ENCODE peak calls at places on chromosomes 13 and 19, in five cellular contexts. One of them, this sample, is unnamed.

GRCh38 chr13:51816604-51817254 is 12.8 kb upstream of the DHRS12 start:
- DNase-seq in H1: no peak
- DNase-seq in HCT116: peak; percentile 23
- DNase-seq in HepG2: no peak
- DNase-seq in K562: peak; percentile 28
- DNase-seq in this sample: no peak

GRCh38 chr13:114200673-114201005 is 21.6 kb downstream of the CFAP97D2 start:
- DNase-seq in K562: no peak
- DNase-seq in HepG2: no peak
- DNase-seq in H1: no peak
- DNase-seq in HCT116: no peak
- DNase-seq in this sample: no peak

GRCh38 chr13:75417647-75418046 is 64.3 kb downstream of the TBC1D4 start:
- DNase-seq in K562: no peak
- DNase-seq in HCT116: no peak
- DNase-seq in H1: no peak
- DNase-seq in HepG2: no peak
- DNase-seq in this sample: no peak

GRCh38 chr13:38766799-38767198 is 79.9 kb downstream of the FREM2 start:
- DNase-seq in H1: no peak
- DNase-seq in HepG2: no peak
- DNase-seq in K562: no peak
- DNase-seq in HCT116: no peak
- DNase-seq in this sample: no peak

GRCh38 chr13:81171065-81171647 is 830.2 kb upstream of the SPRY2 start:
- DNase-seq in K562: peak; percentile 9
- DNase-seq in H1: no peak
- DNase-seq in HCT116: peak; percentile 3
- DNase-seq in HepG2: peak; percentile 5
- DNase-seq in this sample: no peak

GRCh38 chr13:21752501-21752900 is 81.6 kb downstream of the FGF9 start:
- DNase-seq in K562: no peak
- DNase-seq in H1: no peak
- DNase-seq in HepG2: no peak
- DNase-seq in HCT116: no peak
- DNase-seq in this sample: no peak

GRCh38 chr13:24050292-24050711 is 110.2 kb upstream of the SPATA13 start:
- DNase-seq in HepG2: no peak
- DNase-seq in K562: no peak
- DNase-seq in HCT116: no peak
- DNase-seq in H1: no peak
- DNase-seq in this sample: no peak

GRCh38 chr19:39996218-39996810 is 546 bp upstream of the ZNF546 start:
- DNase-seq in HepG2: peak; percentile 27
- DNase-seq in H1: no peak
- DNase-seq in K562: peak; percentile 50
- DNase-seq in HCT116: peak; percentile 29
- DNase-seq in this sample: peak; percentile 17

GRCh38 chr19:36986601-36987000 is 70.5 kb downstream of the ZNF568 start:
- DNase-seq in HCT116: no peak
- DNase-seq in H1: no peak
- DNase-seq in K562: no peak
- DNase-seq in HepG2: no peak
- DNase-seq in this sample: no peak

GRCh38 chr13:24006520-24007248 is 109.4 kb upstream of the C1QTNF9B start:
- DNase-seq in HCT116: no peak
- DNase-seq in H1: no peak
- DNase-seq in K562: no peak
- DNase-seq in HepG2: no peak
- DNase-seq in this sample: no peak

GRCh38 chr13:97879646-97880297 is 73.7 kb upstream of the IPO5 start:
- DNase-seq in H1: no peak
- DNase-seq in HepG2: no peak
- DNase-seq in K562: no peak
- DNase-seq in HCT116: peak; percentile 12
- DNase-seq in this sample: no peak

GRCh38 chr19:35026418-35026817 is 3.9 kb upstream of the SCN1B start:
- DNase-seq in H1: no peak
- DNase-seq in HCT116: no peak
- DNase-seq in K562: no peak
- DNase-seq in HepG2: no peak
- DNase-seq in this sample: no peak

GRCh38 chr13:20118268-20119140 is 42.3 kb downstream of the GJA3 start:
- DNase-seq in HCT116: no peak
- DNase-seq in HepG2: no peak
- DNase-seq in K562: peak; percentile 41
- DNase-seq in H1: no peak
- DNase-seq in this sample: no peak
- H3K4me2 ChIP-seq in HCT116: peak overlapping the region; percentile 96
- H3K4me2 ChIP-seq in HepG2: no peak overlapping the region
- H3K4me2 ChIP-seq in K562: peak overlapping the region; percentile 76
- H3K4me2 ChIP-seq in H1: peak overlapping the region; percentile 84
- H3K4me2 ChIP-seq in this sample: peak overlapping the region; percentile 86

GRCh38 chr19:6532244-6532999 is 1.6 kb downstream of the TNFSF9 start:
- DNase-seq in HepG2: no peak
- DNase-seq in HCT116: no peak
- DNase-seq in H1: no peak
- DNase-seq in K562: peak; percentile 72
- DNase-seq in this sample: no peak

GRCh38 chr19:6533000-6533328 is 2.1 kb downstream of the TNFSF9 start:
- DNase-seq in H1: no peak
- DNase-seq in K562: no peak
- DNase-seq in HepG2: no peak
- DNase-seq in HCT116: no peak
- DNase-seq in this sample: no peak

GRCh38 chr19:6530385-6531162 is at the start of gene TNFSF9:
- DNase-seq in H1: peak; percentile 96
- DNase-seq in K562: peak; percentile 95
- DNase-seq in HCT116: peak; percentile 70
- DNase-seq in HepG2: peak; percentile 73
- DNase-seq in this sample: no peak

GRCh38 chr19:6531163-6531955 is 533 bp downstream of the TNFSF9 start:
- DNase-seq in HCT116: no peak
- DNase-seq in H1: no peak
- DNase-seq in K562: no peak
- DNase-seq in HepG2: no peak
- DNase-seq in this sample: no peak

GRCh38 chr19:6531956-6532243 is 1.1 kb downstream of the TNFSF9 start:
- DNase-seq in HepG2: no peak
- DNase-seq in K562: no peak
- DNase-seq in H1: no peak
- DNase-seq in HCT116: no peak
- DNase-seq in this sample: no peak
- TF ChIP-seq SP1 in HepG2: no peak
- TF ChIP-seq SP1 in K562: peak; percentile 45
- TF ChIP-seq SP1 in H1: no peak
- TF ChIP-seq SP1 in HCT116: no peak
- TF ChIP-seq SP1 in this sample: no peak

DNA sequence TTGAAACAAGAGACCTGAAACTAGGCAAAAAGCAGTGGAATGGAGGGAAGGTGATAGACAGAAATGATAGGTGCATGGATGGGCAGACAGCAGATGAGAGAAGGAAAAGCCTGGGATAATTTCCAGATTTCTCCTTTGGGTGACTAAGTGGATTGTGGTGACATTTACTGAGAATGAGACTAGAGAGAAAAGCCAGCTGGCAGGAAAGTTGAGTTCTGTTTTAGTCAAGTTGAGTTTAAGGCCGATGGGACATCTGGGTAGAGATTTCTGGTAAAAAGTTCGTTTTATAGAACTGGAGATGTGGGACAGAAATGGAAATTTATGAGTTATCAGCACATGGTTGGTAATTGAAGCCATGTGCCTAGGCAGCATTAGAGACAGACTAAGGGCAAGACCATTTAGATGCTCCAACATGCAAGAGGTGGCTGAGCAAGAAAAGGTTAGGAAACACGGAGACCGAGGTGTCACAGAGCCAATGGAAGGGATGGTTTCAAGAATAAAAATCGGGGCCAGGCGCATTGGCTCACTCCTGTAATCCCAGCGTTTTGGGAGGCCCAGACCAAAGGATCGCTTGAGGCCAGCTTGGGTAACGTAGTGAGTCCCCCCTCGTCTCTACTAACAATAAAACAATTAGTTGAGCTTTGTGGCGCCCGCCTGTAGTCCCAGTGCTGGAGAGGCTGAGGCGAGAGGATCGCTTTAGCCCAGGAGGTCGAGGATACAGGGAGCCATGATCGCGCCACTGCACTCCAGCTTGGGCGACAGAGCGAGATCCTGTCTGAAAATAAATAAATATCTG is 9.6 kb upstream of the DGKH start:
- DNase-seq in HCT116: no peak
- DNase-seq in HepG2: no peak
- DNase-seq in H1: no peak
- DNase-seq in K562: no peak
- DNase-seq in this sample: no peak
- H3K4me2 ChIP-seq in HCT116: peak overlapping the region; percentile 82
- H3K4me2 ChIP-seq in HepG2: no peak overlapping the region
- H3K4me2 ChIP-seq in H1: peak overlapping the region; percentile 80
- H3K4me2 ChIP-seq in K562: no peak overlapping the region
- H3K4me2 ChIP-seq in this sample: peak overlapping the region; percentile 71

GRCh38 chr19:18110833-18111232 is 13.3 kb downstream of the MAST3 start:
- DNase-seq in HepG2: no peak
- DNase-seq in K562: no peak
- DNase-seq in H1: no peak
- DNase-seq in HCT116: no peak
- DNase-seq in this sample: no peak

GRCh38 chr19:18108897-18109296 is 11.3 kb downstream of the MAST3 start:
- DNase-seq in HCT116: no peak
- DNase-seq in HepG2: no peak
- DNase-seq in H1: no peak
- DNase-seq in K562: no peak
- DNase-seq in this sample: no peak

GRCh38 chr19:18107235-18108083 is 9.9 kb downstream of the MAST3 start:
- DNase-seq in HepG2: no peak
- DNase-seq in HCT116: no peak
- DNase-seq in H1: no peak
- DNase-seq in K562: no peak
- DNase-seq in this sample: no peak

GRCh38 chr19:18109363-18109730 is 11.8 kb downstream of the MAST3 start:
- DNase-seq in K562: no peak
- DNase-seq in H1: no peak
- DNase-seq in HCT116: no peak
- DNase-seq in HepG2: peak; percentile 53
- DNase-seq in this sample: no peak

DNA sequence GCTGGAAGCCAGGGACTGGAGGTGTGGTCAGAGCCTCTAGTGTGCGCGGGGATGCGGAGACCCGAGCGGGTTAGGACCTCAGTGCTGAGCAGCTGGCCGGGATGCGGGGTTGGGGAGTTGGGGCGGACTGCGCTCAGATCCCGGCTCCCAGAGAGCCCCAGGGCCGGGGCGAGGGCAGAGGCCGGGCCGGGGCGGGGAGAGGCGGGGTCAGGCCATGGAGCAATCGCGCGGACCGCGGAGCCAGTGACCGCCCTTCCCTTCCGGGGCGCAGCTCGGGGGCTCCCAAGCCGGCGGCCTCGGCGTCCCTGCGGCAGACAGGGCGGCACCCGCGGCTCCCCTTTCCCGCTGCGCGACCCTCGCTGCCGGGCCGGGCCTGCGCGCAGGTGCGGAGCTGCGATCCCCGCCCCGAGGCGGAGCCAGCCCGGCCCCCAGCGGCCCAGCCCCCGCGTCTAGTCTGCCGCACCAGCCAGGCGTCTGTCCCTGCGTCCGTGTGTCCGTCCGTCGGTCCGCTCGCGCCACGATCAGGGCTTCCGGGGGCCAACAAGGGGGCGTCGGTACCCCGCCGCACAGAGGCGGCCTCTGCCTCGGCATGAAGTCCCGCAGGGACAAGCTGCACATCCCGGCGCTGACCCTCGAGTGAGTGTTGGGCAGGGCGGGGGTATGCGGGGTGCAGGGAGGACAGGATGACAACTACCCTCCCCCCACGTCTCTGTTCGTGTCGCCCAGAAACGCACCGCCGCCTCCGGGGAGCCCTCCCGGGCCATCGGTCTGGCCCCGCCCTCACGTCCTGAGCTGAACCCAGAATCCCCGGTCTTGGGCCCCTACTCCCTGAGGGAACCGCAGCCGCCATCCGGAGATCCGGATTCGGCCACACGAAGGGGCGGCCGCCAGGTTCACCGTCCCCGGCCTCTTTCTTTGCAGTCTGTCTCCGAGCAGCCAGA is 12.4 kb downstream of the MAST3 start:
- DNase-seq in K562: peak; percentile 71
- DNase-seq in HCT116: no peak
- DNase-seq in HepG2: peak; percentile 29
- DNase-seq in H1: peak; percentile 84
- DNase-seq in this sample: no peak
- TF ChIP-seq SP1 in K562: peak; percentile 31
- TF ChIP-seq SP1 in HCT116: no peak
- TF ChIP-seq SP1 in HepG2: no peak
- TF ChIP-seq SP1 in H1: no peak
- TF ChIP-seq SP1 in this sample: no peak

DNA sequence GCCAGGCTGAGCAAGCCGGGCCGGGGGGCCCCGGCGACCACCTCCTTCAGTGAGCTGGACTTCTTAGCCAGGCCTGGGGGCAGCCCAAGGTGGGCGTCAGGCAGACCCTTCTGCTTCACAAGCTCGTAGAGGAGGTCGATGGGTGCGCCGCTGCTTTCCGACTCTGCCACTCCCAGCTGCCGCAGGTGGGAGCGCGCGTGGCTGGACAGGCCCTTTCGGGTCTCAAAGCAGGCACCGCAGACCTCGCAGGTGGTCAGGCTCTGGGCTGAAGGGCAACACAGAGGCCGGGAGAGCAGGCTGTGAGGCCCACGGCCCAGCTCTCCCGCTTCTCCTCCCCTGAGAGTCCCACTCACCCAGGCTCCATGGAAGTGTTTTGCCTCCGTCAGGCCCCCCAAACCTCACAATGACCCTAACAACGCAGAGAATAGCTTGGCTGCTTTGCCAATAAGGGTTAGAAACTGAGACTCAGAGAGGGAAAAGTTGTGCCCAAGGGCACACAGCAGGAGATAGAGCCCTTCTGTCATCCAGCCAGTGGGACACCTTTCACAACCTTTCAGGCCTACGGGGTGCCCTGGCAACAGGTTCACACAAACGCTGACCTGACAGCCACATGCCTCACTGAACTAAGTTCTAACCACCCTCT is 11.2 kb upstream of the AKAP8L start:
- DNase-seq in K562: no peak
- DNase-seq in H1: no peak
- DNase-seq in HepG2: no peak
- DNase-seq in HCT116: no peak
- DNase-seq in this sample: no peak
- H3K4me2 ChIP-seq in K562: no peak overlapping the region
- H3K4me2 ChIP-seq in H1: no peak overlapping the region
- H3K4me2 ChIP-seq in HepG2: no peak overlapping the region
- H3K4me2 ChIP-seq in HCT116: peak overlapping the region; percentile 85
- H3K4me2 ChIP-seq in this sample: peak overlapping the region; percentile 99

GRCh38 chr19:8461376-8461775 is 16.6 kb downstream of the HNRNPM start:
- DNase-seq in HCT116: no peak
- DNase-seq in HepG2: no peak
- DNase-seq in H1: no peak
- DNase-seq in K562: no peak
- DNase-seq in this sample: no peak

GRCh38 chr19:8460516-8461298 is 15.9 kb downstream of the HNRNPM start:
- DNase-seq in HepG2: no peak
- DNase-seq in H1: no peak
- DNase-seq in HCT116: no peak
- DNase-seq in K562: no peak
- DNase-seq in this sample: no peak

GRCh38 chr19:8459095-8459494 is 14.3 kb downstream of the HNRNPM start:
- DNase-seq in HepG2: no peak
- DNase-seq in K562: no peak
- DNase-seq in H1: no peak
- DNase-seq in HCT116: no peak
- DNase-seq in this sample: no peak

GRCh38 chr19:8458380-8458779 is 13.6 kb downstream of the HNRNPM start:
- DNase-seq in K562: no peak
- DNase-seq in H1: no peak
- DNase-seq in HCT116: no peak
- DNase-seq in HepG2: no peak
- DNase-seq in this sample: no peak

GRCh38 chr19:8459520-8460260 is 14.9 kb downstream of the HNRNPM start:
- DNase-seq in HepG2: peak; percentile 29
- DNase-seq in H1: no peak
- DNase-seq in K562: no peak
- DNase-seq in HCT116: no peak
- DNase-seq in this sample: no peak
- TF ChIP-seq SP1 in HepG2: no peak
- TF ChIP-seq SP1 in H1: no peak
- TF ChIP-seq SP1 in K562: no peak
- TF ChIP-seq SP1 in HCT116: no peak
- TF ChIP-seq SP1 in this sample: no peak